ENCODE peak calls at places on chromosomes 12 and 14, in seven cellular contexts. V is choroid plexus epithelial cell, R is cardiac fibroblast, A is PC-3, P is hepatocyte, C is lower leg skin, N is pancreas. M is an unnamed sample.

GRCh38 chr14:30131698-30132097 is 204.1 kb upstream of the PRKD1 start:
- DNase-seq in V (no peak), R (no peak), C (no peak), P (no peak), A (no peak), N (no peak), M (no peak)

GRCh38 chr14:23008836-23009235 is 1.1 kb downstream of the C14orf93 start:
- DNase-seq in P (peak; percentile 22), C (no peak), N (no peak), A (peak; percentile 36), V (no peak), R (no peak), M (peak; percentile 32)

GRCh38 chr12:47811581-47812484 is 7.9 kb downstream of the HDAC7 start:
- DNase-seq in C (peak; percentile 78), A (no peak), V (peak; percentile 67), P (no peak), N (no peak), R (peak; percentile 92), M (peak; percentile 82)

GRCh38 chr14:99774526-99775307 is 18.5 kb upstream of the EML1 start:
- DNase-seq in R (peak; percentile 53), C (no peak), P (peak; percentile 49), N (no peak), V (peak; percentile 70), A (peak; percentile 15), M (peak; percentile 35)

GRCh38 chr12:93572712-93573551 is 457 bp downstream of the SOCS2 start:
- DNase-seq in C (no peak), P (peak; percentile 55), N (no peak), R (peak; percentile 34), V (peak; percentile 45), A (peak; percentile 46), M (peak; percentile 32)

GRCh38 chr12:98578392-98578791 is 15.1 kb upstream of the SLC25A3 start:
- DNase-seq in N (no peak), P (no peak), R (no peak), C (no peak), A (no peak), V (no peak), M (no peak)

GRCh38 chr12:6372403-6373003 is 2.9 kb downstream of the SCNN1A start:
- DNase-seq in P (peak; percentile 72), V (peak; percentile 83), R (peak; percentile 90), N (no peak), C (peak; percentile 58), A (peak; percentile 86), M (peak; percentile 83)

GRCh38 chr12:126936181-126936851 is 1330.7 kb upstream of the TMEM132C start:
- DNase-seq in N (peak; percentile 77), C (no peak), V (no peak), P (no peak), A (peak; percentile 86), R (no peak), M (peak; percentile 3)

GRCh38 chr12:66288121-66288520 is 14.2 kb upstream of the HELB start:
- DNase-seq in P (no peak), R (no peak), V (no peak), N (no peak), A (no peak), C (no peak), M (no peak)

GRCh38 chr14:92657457-92658142 is 90.8 kb downstream of the LGMN start:
- DNase-seq in A (no peak), C (peak; percentile 59), N (no peak), R (no peak), P (no peak), V (no peak), M (no peak)

GRCh38 chr12:79300199-79300568 is 390.6 kb downstream of the PAWR start:
- DNase-seq in V (peak; percentile 93), P (peak; percentile 21), N (no peak), A (peak; percentile 59), C (no peak), R (peak; percentile 35), M (peak; percentile 41)

GRCh38 chr14:105702275-105702817 is 176.0 kb downstream of the TMEM121 start:
- DNase-seq in R (no peak), P (no peak), A (no peak), C (no peak), N (no peak), V (no peak), M (no peak)

GRCh38 chr12:6947615-6948014 is 3.5 kb upstream of the PTPN6 start:
- DNase-seq in A (no peak), P (no peak), N (no peak), V (no peak), C (no peak), R (no peak), M (no peak)

GRCh38 chr12:95998611-95999300 is 2.6 kb upstream of the HAL start:
- DNase-seq in R (peak; percentile 75), N (peak; percentile 45), A (peak; percentile 63), P (peak; percentile 84), V (peak; percentile 81), C (no peak), M (peak; percentile 61)

GRCh38 chr14:89702151-89702936 is 252.2 kb downstream of the EFCAB11 start:
- DNase-seq in N (peak; percentile 18), C (peak; percentile 43), P (peak; percentile 30), R (peak; percentile 47), A (no peak), V (peak; percentile 65), M (peak; percentile 54)

GRCh38 chr14:66507181-66507721 is 696 bp upstream of the GPHN start:
- DNase-seq in N (no peak), A (peak; percentile 55), R (no peak), P (no peak), V (no peak), C (no peak), M (no peak)

GRCh38 chr14:95518045-95518751 is 1.7 kb upstream of the SYNE3 start:
- DNase-seq in N (no peak), R (peak; percentile 82), V (peak; percentile 66), A (no peak), P (no peak), C (no peak), M (peak; percentile 33)

GRCh38 chr14:95520346-95520745 is 3.9 kb upstream of the SYNE3 start:
- DNase-seq in A (no peak), R (no peak), C (peak; percentile 60), V (no peak), N (no peak), P (no peak), M (no peak)

GRCh38 chr14:95522116-95522515 is 5.7 kb upstream of the SYNE3 start:
- DNase-seq in C (no peak), A (no peak), N (no peak), V (no peak), R (no peak), P (no peak), M (no peak)

GRCh38 chr14:95521001-95521400 is 4.6 kb upstream of the SYNE3 start:
- DNase-seq in C (no peak), N (no peak), R (no peak), V (no peak), P (no peak), A (no peak), M (no peak)

DNA sequence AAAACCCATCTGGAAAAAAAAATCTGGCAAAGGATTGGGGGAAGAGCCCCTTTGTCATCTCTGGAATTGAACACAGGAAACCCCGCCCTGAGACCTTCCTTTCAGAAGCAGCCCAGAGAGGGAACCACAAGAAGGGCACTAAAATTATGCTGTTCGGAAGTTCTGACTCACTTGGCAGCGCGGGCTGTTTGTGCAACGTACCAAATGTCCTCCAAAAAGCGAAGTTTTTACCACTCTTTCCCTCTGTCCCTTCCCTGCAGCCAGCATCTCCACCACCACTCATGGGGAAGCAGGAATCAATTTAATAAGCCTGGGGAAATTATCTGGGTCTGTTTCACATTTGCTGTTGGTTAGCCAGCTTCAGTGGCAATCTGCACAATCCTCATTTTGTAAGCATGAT is 3.2 kb upstream of the SYNE3 start:
- DNase-seq in R (peak; percentile 88), A (peak; percentile 79), N (no peak), P (no peak), V (peak; percentile 79), C (peak; percentile 89), M (peak; percentile 81)
- H3K4me3 ChIP-seq in R (no peak overlapping the region), A (peak overlapping the region; percentile 16), N (no peak overlapping the region), P (no peak overlapping the region), V (no peak overlapping the region), C (no peak overlapping the region), M (no peak overlapping the region)

GRCh38 chr14:56135668-56136067 is 17.5 kb downstream of the PELI2 start:
- DNase-seq in V (no peak), R (no peak), A (no peak), P (no peak), C (no peak), N (no peak), M (no peak)

GRCh38 chr14:56133547-56133946 is 15.3 kb downstream of the PELI2 start:
- DNase-seq in C (no peak), N (peak; percentile 38), A (no peak), R (no peak), P (no peak), V (no peak), M (no peak)

GRCh38 chr14:56136571-56137498 is 18.6 kb downstream of the PELI2 start:
- DNase-seq in V (no peak), P (no peak), C (no peak), N (no peak), A (no peak), R (no peak), M (no peak)

GRCh38 chr14:56137842-56138241 is 19.6 kb downstream of the PELI2 start:
- DNase-seq in P (no peak), V (no peak), C (no peak), R (no peak), N (no peak), A (no peak), M (no peak)

GRCh38 chr14:56135001-56135400 is 16.8 kb downstream of the PELI2 start:
- DNase-seq in N (peak; percentile 67), A (no peak), V (no peak), P (no peak), C (peak; percentile 41), R (no peak), M (no peak)
- TF ChIP-seq CTCF in N (no peak), A (peak; percentile 32), V (peak; percentile 6), P (no peak), C (no peak), R (no peak), M (no peak)

DNA sequence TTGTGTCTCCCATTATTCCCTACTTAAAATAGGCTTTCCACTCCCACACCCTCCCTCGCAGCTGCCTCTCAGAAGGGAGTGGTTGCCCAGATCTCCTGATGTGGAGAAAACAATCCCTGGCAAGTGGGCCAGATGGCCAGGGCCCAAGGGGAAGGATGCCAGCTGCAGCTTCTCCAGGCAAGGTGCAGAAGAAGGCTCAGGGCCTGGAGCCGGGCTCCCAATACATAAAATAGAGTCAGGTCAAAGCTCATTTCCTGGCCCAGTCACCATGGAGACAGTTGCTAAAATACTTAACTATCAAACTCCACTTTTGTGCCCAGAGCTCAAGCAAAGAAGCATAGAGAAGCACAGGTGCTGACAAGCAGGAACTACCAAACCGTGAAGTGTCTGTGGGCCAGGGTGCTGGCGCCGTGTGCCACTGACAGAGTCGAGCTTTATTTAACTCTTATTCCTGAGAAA is 45.7 kb upstream of the ITPR2 start:
- DNase-seq in P (peak; percentile 19), R (peak; percentile 84), A (no peak), N (peak; percentile 92), C (peak; percentile 72), V (peak; percentile 26), M (peak; percentile 24)
- H3K4me3 ChIP-seq in P (no peak overlapping the region), R (no peak overlapping the region), A (no peak overlapping the region), N (no peak overlapping the region), C (no peak overlapping the region), V (no peak overlapping the region), M (no peak overlapping the region)

GRCh38 chr14:38012056-38012455 is 195.6 kb upstream of the SSTR1 start:
- DNase-seq in V (no peak), C (no peak), N (no peak), P (no peak), A (no peak), R (no peak), M (no peak)

GRCh38 chr14:38016497-38016896 is 191.2 kb upstream of the SSTR1 start:
- DNase-seq in R (no peak), V (peak; percentile 9), C (no peak), P (no peak), N (peak; percentile 9), A (peak; percentile 19), M (no peak)
- TF ChIP-seq CTCF in R (peak; percentile 23), V (peak; percentile 49), C (no peak), P (peak; percentile 3), N (peak; percentile 26), A (peak; percentile 68), M (no peak)

M was measured in astrocyte of the spinal cord.